ENCODE peak calls at places on chromosomes 13 and 19, in four cellular contexts. T, Z, R and A are unnamed samples.

GRCh38 chr13:87120476-87120875 is 550.7 kb upstream of the SLITRK5 start:
- DNase-seq in T (no peak), Z (no peak), R (no peak), A (no peak)

GRCh38 chr19:33461256-33462111 is 60.1 kb downstream of the PEPD start:
- DNase-seq in T (no peak), Z (no peak), R (no peak), A (no peak)

GRCh38 chr19:9531933-9532332 is 6.5 kb downstream of the ZNF426 start:
- DNase-seq in T (no peak), Z (no peak), R (peak), A (no peak)

GRCh38 chr19:56841194-56841546 is 644 bp upstream of the PEG3 start:
- DNase-seq in T (no peak), Z (no peak), R (peak), A (no peak)

GRCh38 chr13:33126909-33127607 is 110.8 kb downstream of the KL start:
- DNase-seq in T (no peak), Z (no peak), R (no peak), A (no peak)

GRCh38 chr19:15129856-15130580 is 22.8 kb downstream of the SYDE1 start:
- DNase-seq in T (peak), Z (no peak), R (no peak), A (no peak)

GRCh38 chr13:111371720-111372119 is 51.3 kb downstream of the TEX29 start:
- DNase-seq in T (no peak), Z (peak), R (no peak), A (no peak)

GRCh38 chr19:9934132-9934950 is 2.0 kb downstream of the OLFM2 start:
- DNase-seq in T (peak), Z (peak), R (peak), A (peak)

GRCh38 chr13:113804017-113804702 is 45.1 kb downstream of the TMEM255B start:
- DNase-seq in T (no peak), Z (no peak), R (no peak), A (no peak)

GRCh38 chr13:113801289-113801961 is 42.4 kb downstream of the TMEM255B start:
- DNase-seq in T (no peak), Z (no peak), R (no peak), A (no peak)

GRCh38 chr13:113803409-113804016 is 44.5 kb downstream of the TMEM255B start:
- DNase-seq in T (no peak), Z (no peak), R (no peak), A (no peak)

GRCh38 chr13:113802090-113802531 is 43.1 kb downstream of the TMEM255B start:
- DNase-seq in T (no peak), Z (peak), R (peak), A (peak)

DNA sequence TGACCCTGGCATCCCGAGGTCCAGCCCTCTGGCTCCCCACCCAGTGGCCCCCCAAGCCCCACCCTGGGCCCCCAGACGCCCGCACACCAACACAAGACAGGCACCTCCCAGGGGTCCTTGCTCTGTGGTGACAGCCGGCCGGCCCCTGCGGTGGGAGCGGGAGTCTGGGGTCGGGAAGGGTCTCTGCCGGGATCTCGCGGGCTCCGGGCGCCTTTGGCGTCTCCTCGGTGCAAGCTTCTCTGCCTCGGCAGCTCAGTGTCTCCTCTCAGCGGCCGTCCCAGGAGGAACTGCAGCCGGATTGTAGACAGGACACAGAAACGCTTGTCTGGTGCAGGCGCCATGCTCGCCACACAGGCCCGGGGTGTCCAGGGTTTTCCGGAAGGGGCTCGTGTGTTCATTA is 43.7 kb downstream of the TMEM255B start:
- DNase-seq in T (no peak), Z (no peak), R (no peak), A (no peak)
- TF ChIP-seq MAX in T (no peak), Z (no peak), R (no peak), A (no peak)

GRCh38 chr13:84187626-84188025 is 305.4 kb upstream of the SLITRK1 start:
- DNase-seq in T (no peak), Z (no peak), R (no peak), A (no peak)

GRCh38 chr13:84191199-84191598 is 308.9 kb upstream of the SLITRK1 start:
- DNase-seq in T (no peak), Z (no peak), R (no peak), A (no peak)

GRCh38 chr13:84192125-84192524 is 309.9 kb upstream of the SLITRK1 start:
- DNase-seq in T (no peak), Z (no peak), R (no peak), A (no peak)
- TF ChIP-seq FOSL1 in T (no peak), Z (no peak), R (no peak), A (no peak)

GRCh38 chr19:46904114-46905060 is 43.6 kb downstream of the ARHGAP35 start:
- DNase-seq in T (no peak), Z (no peak), R (no peak), A (no peak)

GRCh38 chr19:46911456-46911855 is 50.7 kb downstream of the ARHGAP35 start:
- DNase-seq in T (no peak), Z (no peak), R (no peak), A (no peak)

GRCh38 chr19:46909356-46909755 is 48.6 kb downstream of the ARHGAP35 start:
- DNase-seq in T (no peak), Z (no peak), R (no peak), A (no peak)

GRCh38 chr19:46906221-46906620 is 45.4 kb downstream of the ARHGAP35 start:
- DNase-seq in T (no peak), Z (no peak), R (no peak), A (no peak)

DNA sequence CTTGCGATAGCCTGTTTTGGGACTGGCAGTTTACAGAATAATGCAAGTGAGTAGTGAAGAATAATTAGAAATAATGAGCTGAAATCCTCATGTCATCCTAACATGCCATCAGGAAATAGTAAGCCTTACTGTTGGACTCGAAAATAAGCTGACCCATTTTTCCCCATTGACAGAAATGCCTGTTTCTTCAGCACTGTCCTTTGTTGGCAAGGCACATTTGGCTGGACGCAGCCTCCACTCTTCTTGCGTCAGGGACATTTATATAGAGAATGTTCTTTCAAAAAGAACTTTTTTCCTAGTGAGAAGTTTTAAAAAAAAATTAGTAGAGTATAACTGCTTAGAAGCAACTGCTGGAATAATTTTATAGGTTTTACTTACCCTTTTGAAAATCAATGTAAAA is 47.1 kb downstream of the ARHGAP35 start:
- DNase-seq in T (no peak), Z (no peak), R (no peak), A (no peak)
- TF ChIP-seq MAX in T (no peak), Z (no peak), R (no peak), A (no peak)

GRCh38 chr13:27425151-27425917 is 915 bp downstream of the GTF3A start:
- DNase-seq in T (no peak), Z (peak), R (no peak), A (no peak)

GRCh38 chr13:27427663-27428062 is 3.2 kb downstream of the GTF3A start:
- DNase-seq in T (no peak), Z (no peak), R (no peak), A (no peak)

GRCh38 chr13:27425918-27426630 is 1.7 kb downstream of the GTF3A start:
- DNase-seq in T (peak), Z (peak), R (peak), A (peak)

GRCh38 chr13:27424246-27425150 is at the start of gene GTF3A:
- DNase-seq in T (peak), Z (peak), R (peak), A (peak)

GRCh38 chr13:27428160-27428559 is 3.7 kb downstream of the GTF3A start:
- DNase-seq in T (no peak), Z (no peak), R (no peak), A (peak)
- TF ChIP-seq FOSL1 in T (no peak), Z (no peak), R (no peak), A (no peak)

GRCh38 chr13:107458269-107458668 is 757.1 kb downstream of the LIG4 start:
- DNase-seq in T (no peak), Z (no peak), R (no peak), A (no peak)
- TF ChIP-seq MAX in T (no peak), Z (no peak), R (no peak), A (no peak)

DNA sequence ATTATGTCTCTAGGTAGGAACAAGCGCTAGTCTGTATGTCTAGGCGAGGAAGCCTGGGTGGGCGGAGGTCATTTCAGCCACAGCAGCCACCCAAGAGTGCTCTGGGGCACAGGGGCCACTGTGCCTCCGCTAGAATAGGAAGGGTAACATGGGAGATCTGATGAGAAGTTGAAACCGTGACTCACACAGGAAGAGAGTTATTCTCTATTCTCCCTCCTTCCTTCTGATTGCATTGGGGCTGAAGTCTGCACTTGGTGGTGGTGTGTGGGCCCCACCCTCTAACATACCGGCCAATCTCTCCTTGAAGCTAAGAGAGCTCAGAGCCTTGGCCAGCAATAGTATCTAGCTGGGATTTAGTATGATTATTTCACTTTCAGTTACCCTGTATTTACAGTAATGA is 20.3 kb upstream of the GGACT start:
- DNase-seq in T (no peak), Z (no peak), R (no peak), A (peak)
- TF ChIP-seq FOSL1 in T (no peak), Z (no peak), R (no peak), A (peak)

GRCh38 chr13:79987761-79988160 is 353.2 kb downstream of the SPRY2 start:
- DNase-seq in T (no peak), Z (no peak), R (no peak), A (no peak)

GRCh38 chr13:79989251-79989661 is 351.7 kb downstream of the SPRY2 start:
- DNase-seq in T (no peak), Z (no peak), R (no peak), A (no peak)

GRCh38 chr13:79987323-79987722 is 353.6 kb downstream of the SPRY2 start:
- DNase-seq in T (no peak), Z (no peak), R (no peak), A (no peak)

GRCh38 chr13:79990048-79990447 is 350.9 kb downstream of the SPRY2 start:
- DNase-seq in T (no peak), Z (no peak), R (no peak), A (no peak)

GRCh38 chr13:79988573-79988972 is 352.4 kb downstream of the SPRY2 start:
- DNase-seq in T (no peak), Z (no peak), R (no peak), A (no peak)
- TF ChIP-seq MAX in T (no peak), Z (no peak), R (no peak), A (no peak)

DNA sequence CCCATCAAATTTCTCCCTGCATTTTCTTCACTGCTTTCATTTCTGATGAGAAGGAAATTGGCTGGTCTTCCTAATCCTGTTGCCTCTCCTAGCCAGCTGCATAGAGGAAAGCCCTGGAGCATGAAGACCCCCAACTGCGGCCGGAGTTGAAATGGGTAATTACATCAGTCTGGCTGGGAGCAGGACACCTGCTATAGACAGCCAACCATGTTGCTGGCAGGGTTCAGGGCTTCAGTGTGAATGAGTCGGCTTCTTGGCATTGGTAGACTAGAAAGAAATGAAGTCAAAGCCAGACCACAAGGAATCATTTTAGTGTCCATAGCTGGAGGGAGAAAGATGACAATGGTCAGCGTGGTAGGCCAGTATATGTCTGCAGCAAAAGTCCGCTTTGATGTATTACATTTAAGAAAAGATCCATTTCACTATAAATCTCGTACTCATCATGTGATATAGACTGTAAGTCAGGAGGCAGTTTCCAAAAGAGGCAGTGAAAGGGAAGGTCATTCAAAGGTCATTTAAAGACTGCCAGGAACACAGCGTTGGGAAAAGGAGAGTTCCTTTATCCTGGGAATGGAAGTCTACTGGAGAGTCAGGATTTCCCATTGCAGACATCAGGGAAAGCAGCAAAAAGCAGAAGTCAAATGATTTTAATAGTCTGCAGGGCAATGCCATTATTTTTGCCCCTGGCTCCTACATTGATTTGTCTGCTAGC is 262.7 kb downstream of the DNAJC15 start:
- DNase-seq in T (no peak), Z (no peak), R (no peak), A (no peak)
- TF ChIP-seq FOSL1 in T (no peak), Z (no peak), R (no peak), A (no peak)

DNA sequence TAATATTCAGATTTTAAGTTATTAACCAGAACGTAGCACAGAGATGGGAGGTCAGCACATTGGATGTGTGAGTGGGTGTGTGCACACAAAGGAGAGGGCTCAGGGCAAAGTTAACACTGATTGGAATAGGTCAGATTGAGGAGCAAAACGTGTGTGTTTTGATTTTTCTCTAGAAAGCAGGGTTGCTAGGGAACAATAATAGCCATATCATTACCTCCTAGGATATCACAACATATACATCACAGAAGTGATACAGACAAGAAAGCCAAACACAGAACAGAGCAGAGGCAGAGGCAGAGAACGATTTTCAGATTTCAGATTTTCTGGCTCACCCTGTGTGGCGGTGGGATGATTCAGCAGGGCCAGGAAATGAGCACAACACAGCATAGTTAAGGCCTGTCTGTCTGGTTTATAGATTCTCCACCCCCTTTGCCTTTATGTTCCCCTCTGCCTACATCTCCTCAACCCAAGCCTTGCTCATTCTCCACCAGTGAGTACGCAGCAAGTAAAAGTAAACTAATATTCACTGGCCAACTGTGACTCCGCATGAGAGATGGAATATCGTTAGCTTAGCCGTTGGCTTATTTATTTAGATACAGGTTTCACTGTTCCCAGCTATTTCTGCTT is 182.6 kb upstream of the TSC22D1 start:
- DNase-seq in T (no peak), Z (no peak), R (peak), A (no peak)
- TF ChIP-seq MAX in T (no peak), Z (no peak), R (no peak), A (no peak)

GRCh38 chr19:7673995-7674667 is 2.8 kb upstream of the MCEMP1 start:
- DNase-seq in T (peak), Z (peak), R (peak), A (peak)
- TF ChIP-seq FOSL1 in T (no peak), Z (no peak), R (no peak), A (no peak)